ENCODE peak calls at places on chromosomes 13 and 19, in nine cellular contexts. D is uterus; M is breast epithelium; F is lung; B is lower lobe of right lung; U is CD4-positive, CD25-positive, alpha-beta regulatory T cell; H is AG04450; A is tibial artery; S is A673. T is an unnamed sample. For H3K9me3, the result is how much of the 10 kb centered on the place peaks cover.

GRCh38 chr13:40518481-40518882 is 148.0 kb downstream of the FOXO1 start:
- DNase-seq in U (no peak), F (no peak), D (no peak), H (no peak), M (no peak), S (no peak), B (no peak), A (no peak), T (peak)

GRCh38 chr13:49400755-49401659 is 42.9 kb downstream of the CAB39L start:
- DNase-seq in A (no peak), F (peak), B (no peak), H (peak), M (peak), S (no peak), U (no peak), D (peak), T (no peak)

GRCh38 chr13:23963947-23964346 is 66.6 kb upstream of the C1QTNF9B start:
- DNase-seq in D (no peak), S (no peak), U (no peak), A (no peak), B (no peak), M (no peak), F (no peak), H (no peak), T (no peak)

GRCh38 chr19:14871619-14872230 is 14.2 kb downstream of the OR7A17 start:
- DNase-seq in U (no peak), S (peak), A (no peak), M (no peak), D (no peak), F (no peak), H (no peak), B (no peak), T (no peak)

GRCh38 chr13:42239644-42240043 is 32.3 kb upstream of the AKAP11 start:
- DNase-seq in H (no peak), U (no peak), B (no peak), A (no peak), M (no peak), D (no peak), F (no peak), S (no peak), T (no peak)

GRCh38 chr19:49758292-49758691 is 4.8 kb downstream of the TSKS start:
- DNase-seq in D (no peak), S (no peak), A (no peak), U (no peak), H (peak), B (no peak), F (no peak), M (no peak), T (no peak)

GRCh38 chr19:6528544-6529121 is 2.2 kb upstream of the TNFSF9 start:
- DNase-seq in S (no peak), H (no peak), U (no peak), M (no peak), F (no peak), B (peak), A (peak), D (peak), T (no peak)

GRCh38 chr13:52827839-52828238 is 20.6 kb downstream of the PCDH8 start:
- DNase-seq in A (no peak), H (no peak), B (no peak), F (no peak), D (no peak), S (no peak), U (no peak), M (no peak), T (no peak)

GRCh38 chr13:99028890-99029289 is 51.0 kb upstream of the DOCK9 start:
- DNase-seq in D (no peak), F (peak), U (no peak), H (no peak), S (peak), B (no peak), M (no peak), A (no peak), T (no peak)

GRCh38 chr13:33908111-33908510 is 90.2 kb downstream of the RFC3 start:
- DNase-seq in S (no peak), D (no peak), M (no peak), H (no peak), F (no peak), B (no peak), A (no peak), U (no peak), T (no peak)

GRCh38 chr13:106186366-106187030 is 349.0 kb downstream of the EFNB2 start:
- DNase-seq in D (no peak), A (no peak), M (no peak), F (no peak), S (no peak), B (no peak), H (no peak), U (no peak), T (no peak)

GRCh38 chr19:3115916-3116602 is 19.8 kb upstream of the GNA15 start:
- DNase-seq in D (no peak), M (peak), F (no peak), U (no peak), A (no peak), H (no peak), S (no peak), B (no peak), T (no peak)

GRCh38 chr13:20195846-20196245 is 3.1 kb upstream of the GJB2 start:
- DNase-seq in B (no peak), U (no peak), H (no peak), A (no peak), S (no peak), M (no peak), D (no peak), F (no peak), T (no peak)

GRCh38 chr13:93270769-93271753 is 44.5 kb downstream of the GPC6 start:
- DNase-seq in A (no peak), B (no peak), D (no peak), F (no peak), S (peak), U (no peak), H (no peak), M (no peak), T (no peak)

GRCh38 chr19:55638864-55639359 is 1.9 kb upstream of the ZNF580 start:
- DNase-seq in D (no peak), U (peak), S (peak), H (no peak), F (no peak), B (no peak), M (no peak), A (no peak), T (no peak)

GRCh38 chr13:99087954-99088491 is 110.2 kb upstream of the DOCK9 start:
- DNase-seq in B (no peak), F (no peak), S (no peak), M (no peak), A (no peak), U (no peak), D (no peak), H (no peak), T (no peak)

GRCh38 chr13:96947343-96947910 is 46.8 kb downstream of the OXGR1 start:
- DNase-seq in S (no peak), B (no peak), H (no peak), D (no peak), U (no peak), F (no peak), M (no peak), A (no peak), T (no peak)

GRCh38 chr19:16141043-16141442 is 2.4 kb upstream of the HSH2D start:
- DNase-seq in A (no peak), M (no peak), U (no peak), F (no peak), D (no peak), B (no peak), H (no peak), S (no peak), T (no peak)

GRCh38 chr13:43304449-43304848 is 281.1 kb downstream of the DNAJC15 start:
- DNase-seq in S (no peak), D (no peak), B (no peak), M (no peak), U (no peak), H (no peak), F (no peak), A (no peak), T (no peak)

GRCh38 chr19:50167314-50167721 is 4.2 kb upstream of the IZUMO2 start:
- DNase-seq in A (no peak), H (no peak), M (no peak), F (no peak), D (no peak), U (no peak), S (peak), B (no peak), T (no peak)

GRCh38 chr13:111943229-111943795 is 123.6 kb upstream of the SOX1 start:
- DNase-seq in B (no peak), D (no peak), U (no peak), S (no peak), H (no peak), A (no peak), M (no peak), F (no peak), T (no peak)

GRCh38 chr19:47716270-47716937 is 3.2 kb downstream of the EHD2 start:
- DNase-seq in S (no peak), A (no peak), B (no peak), M (no peak), F (no peak), H (no peak), U (no peak), D (no peak), T (no peak)

GRCh38 chr19:47714339-47714738 is 1.1 kb downstream of the EHD2 start:
- DNase-seq in B (no peak), M (no peak), A (no peak), F (no peak), H (no peak), D (no peak), U (no peak), S (no peak), T (no peak)

GRCh38 chr19:47711652-47712239 is 1.5 kb upstream of the EHD2 start:
- DNase-seq in M (no peak), D (no peak), H (no peak), A (no peak), F (no peak), B (no peak), U (no peak), S (no peak), T (no peak)

GRCh38 chr19:47719047-47719885 is 6.0 kb downstream of the EHD2 start:
- DNase-seq in B (peak), F (peak), S (peak), U (no peak), M (peak), A (peak), H (peak), D (peak), T (no peak)

GRCh38 chr19:47713046-47714021 is at the start of gene EHD2:
- DNase-seq in D (peak), H (peak), M (peak), A (peak), U (peak), B (peak), F (peak), S (peak), T (no peak)
- H3K27ac ChIP-seq in D (peak), H (peak), M (peak), A (peak), U (no peak), B (peak), F (peak), S (no peak), T (no peak)

DNA sequence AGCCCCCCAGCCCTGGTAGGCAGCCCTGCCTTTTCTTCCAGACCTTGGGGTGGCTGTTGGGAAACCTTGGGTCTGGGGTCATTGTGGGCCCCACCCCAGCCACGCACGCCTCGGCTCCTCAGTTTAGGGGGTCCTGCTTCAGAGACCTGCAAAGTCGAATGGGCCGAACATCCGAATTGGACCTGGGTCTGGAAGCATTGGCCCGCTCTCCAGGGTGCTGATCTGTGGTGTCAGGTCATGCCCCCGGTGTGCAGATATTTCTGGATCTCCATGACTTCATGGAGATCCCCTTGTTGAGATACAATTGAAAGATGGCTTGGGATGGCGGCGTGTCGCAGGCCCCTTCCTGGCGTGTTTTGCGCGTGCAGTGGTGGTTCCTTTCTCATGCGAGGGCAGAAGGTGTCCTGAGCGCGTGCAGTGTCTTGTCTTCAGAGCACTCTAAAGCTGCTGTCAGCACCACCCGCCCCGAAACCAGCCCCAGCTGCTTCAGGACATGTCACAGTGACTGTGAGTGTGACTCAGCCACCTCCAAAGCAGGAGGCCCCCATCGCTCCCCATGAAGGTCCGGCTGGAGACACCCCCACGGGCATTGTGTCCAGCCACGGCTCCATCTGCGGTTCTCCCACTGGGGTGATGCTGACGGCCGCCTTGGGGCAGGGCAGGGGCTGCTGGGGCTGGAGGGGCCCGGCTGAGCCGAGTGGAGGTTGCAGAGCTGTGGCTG is 112.7 kb downstream of the KDM4B start:
- DNase-seq in H (no peak), D (no peak), A (no peak), S (no peak), F (no peak), M (no peak), U (no peak), B (no peak), T (no peak)
- H3K4me3 ChIP-seq in H (no peak), D (no peak), A (no peak), S (no peak), F (no peak), M (no peak), U (no peak), B (no peak), T (no peak)

GRCh38 chr19:57056972-57057371 is 62.8 kb upstream of the USP29 start:
- DNase-seq in B (no peak), M (no peak), F (no peak), S (peak), U (no peak), D (peak), H (peak), A (no peak), T (no peak)
- H3K9me3 ChIP-seq in B (under half), M (under half), F (under half), S (under half), U (under half), D (under half), H (under half), A (under half), T (under half)

DNA sequence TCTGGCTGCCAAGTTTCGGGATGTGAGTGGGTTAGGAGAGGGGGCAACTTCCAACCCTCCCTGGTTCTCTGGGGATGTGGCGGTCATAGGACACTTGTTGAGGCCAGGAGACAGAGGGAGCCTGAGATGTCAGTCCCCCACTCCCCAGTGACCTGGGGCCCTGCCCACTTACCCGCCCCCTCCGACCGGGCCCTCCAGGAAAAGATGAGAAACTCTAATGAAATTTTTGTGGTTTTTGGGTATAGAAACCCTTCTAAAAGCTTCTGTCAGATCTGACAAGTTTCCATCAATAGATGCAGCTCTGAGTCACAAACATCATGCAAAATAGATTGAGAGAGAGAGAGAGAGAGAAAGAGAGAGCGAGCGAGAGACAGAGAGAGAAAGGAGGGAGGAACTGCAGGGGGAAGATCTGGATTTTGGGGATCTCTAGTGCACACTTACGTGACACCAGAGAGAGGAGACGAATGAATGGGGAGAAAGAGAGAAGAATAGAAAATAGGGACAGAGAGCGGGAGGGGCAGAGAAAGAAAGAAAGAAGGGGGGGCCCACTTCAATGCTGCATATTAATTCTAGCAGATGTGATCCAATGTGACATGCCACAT is 94.0 kb downstream of the PTPRS start:
- DNase-seq in B (no peak), H (no peak), S (no peak), U (no peak), M (no peak), D (no peak), F (no peak), A (no peak), T (no peak)
- H3K27ac ChIP-seq in B (no peak), H (no peak), S (no peak), U (no peak), M (no peak), D (no peak), F (no peak), A (no peak), T (no peak)

DNA sequence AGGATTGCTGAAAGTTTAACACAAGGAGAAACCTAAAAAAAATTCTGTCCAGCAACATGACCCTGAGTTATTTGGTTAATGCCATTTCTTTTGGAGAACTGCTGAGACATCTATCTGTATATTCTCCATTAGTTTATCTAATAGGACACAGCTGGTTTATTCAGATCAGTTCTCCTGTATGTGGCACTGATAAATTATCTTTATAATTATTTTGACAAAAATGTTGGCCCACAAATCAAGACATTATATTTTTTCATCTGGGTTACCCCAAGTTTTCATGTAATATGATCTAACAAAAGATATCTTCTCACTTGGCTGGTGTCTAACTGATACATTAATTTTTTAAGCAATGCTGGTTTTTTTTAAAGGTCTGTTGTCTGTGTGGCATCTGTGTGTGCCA is 231.4 kb downstream of the KLF12 start:
- DNase-seq in F (no peak), B (no peak), S (peak), D (no peak), A (no peak), M (no peak), U (no peak), H (no peak), T (no peak)
- H3K4me3 ChIP-seq in F (no peak), B (no peak), S (no peak), D (no peak), A (no peak), M (no peak), U (no peak), H (no peak), T (no peak)

GRCh38 chr19:52391135-52391534 is 6.5 kb upstream of the ZNF528 start:
- DNase-seq in B (no peak), A (no peak), S (no peak), F (no peak), H (no peak), U (no peak), M (no peak), D (no peak), T (no peak)
- H3K9me3 ChIP-seq in B (half or more), A (half or more), S (under half), F (under half), H (half or more), U (half or more), M (half or more), D (under half), T (under half)

GRCh38 chr19:18176367-18177310 is 3.0 kb downstream of the IFI30 start:
- DNase-seq in U (no peak), B (no peak), A (no peak), D (no peak), F (no peak), S (no peak), M (no peak), H (no peak), T (no peak)

GRCh38 chr19:18173572-18174294 is at the start of gene IFI30:
- DNase-seq in B (peak), M (peak), D (peak), H (no peak), F (peak), U (peak), S (peak), A (peak), T (peak)

GRCh38 chr19:18172331-18173053 is 1.1 kb upstream of the IFI30 start:
- DNase-seq in U (no peak), S (no peak), A (no peak), B (no peak), H (no peak), F (no peak), M (no peak), D (no peak), T (no peak)

GRCh38 chr19:18173054-18173571 is 500 bp upstream of the IFI30 start:
- DNase-seq in F (peak), D (peak), B (peak), M (peak), U (no peak), A (peak), S (no peak), H (no peak), T (no peak)

GRCh38 chr19:18174983-18175382 is 1.4 kb downstream of the IFI30 start:
- DNase-seq in B (no peak), M (no peak), D (no peak), F (no peak), A (no peak), S (no peak), H (no peak), U (no peak), T (no peak)
- H3K27ac ChIP-seq in B (no peak), M (no peak), D (no peak), F (no peak), A (no peak), S (no peak), H (no peak), U (no peak), T (no peak)

T was measured in effector memory CD4-positive, alpha-beta T cell.